ENCODE peak calls at places on chromosomes 1 and 21, in nine cellular contexts. One of them, this sample, is unnamed.

GRCh38 chr1:109882288-109883245 is 28.1 kb upstream of the CSF1 start:
- DNase-seq in RWPE1: no peak
- DNase-seq in AG04450: no peak
- DNase-seq in fibroblast of mammary gland: no peak
- DNase-seq in NCI-H2171: no peak
- DNase-seq in stimulated activated CD4-positive, alpha-beta T cell treated with anti-CD3 and anti-CD28 coated beads, Interleukin-4, amount 100 ng/mL, for 48 hours: no peak
- DNase-seq in AG10803: no peak
- DNase-seq in stimulated activated naive B cell treated with anti-CD40 and anti-IgM and Interleukin-4, amounts not matched to agents 10 μg/mL and 1 μg/mL and 100 μg/mL, for 72 hours: no peak
- DNase-seq in mucosa of descending colon: no peak
- DNase-seq in this sample: no peak

GRCh38 chr1:172838681-172839313 is 179.9 kb downstream of the FASLG start:
- DNase-seq in RWPE1: no peak
- DNase-seq in AG04450: no peak
- DNase-seq in fibroblast of mammary gland: no peak
- DNase-seq in NCI-H2171: no peak
- DNase-seq in stimulated activated CD4-positive, alpha-beta T cell treated with anti-CD3 and anti-CD28 coated beads, Interleukin-4, amount 100 ng/mL, for 48 hours: no peak
- DNase-seq in AG10803: no peak
- DNase-seq in stimulated activated naive B cell treated with anti-CD40 and anti-IgM and Interleukin-4, amounts not matched to agents 10 μg/mL and 1 μg/mL and 100 μg/mL, for 72 hours: no peak
- DNase-seq in mucosa of descending colon: no peak
- DNase-seq in this sample: no peak

GRCh38 chr1:236471653-236472052 is 52.1 kb upstream of the LGALS8 start:
- DNase-seq in RWPE1: no peak
- DNase-seq in AG04450: no peak
- DNase-seq in fibroblast of mammary gland: no peak
- DNase-seq in NCI-H2171: no peak
- DNase-seq in stimulated activated CD4-positive, alpha-beta T cell treated with anti-CD3 and anti-CD28 coated beads, Interleukin-4, amount 100 ng/mL, for 48 hours: no peak
- DNase-seq in AG10803: no peak
- DNase-seq in stimulated activated naive B cell treated with anti-CD40 and anti-IgM and Interleukin-4, amounts not matched to agents 10 μg/mL and 1 μg/mL and 100 μg/mL, for 72 hours: no peak
- DNase-seq in mucosa of descending colon: no peak
- DNase-seq in this sample: no peak

GRCh38 chr1:229756666-229757065 is 130.6 kb downstream of the URB2 start:
- DNase-seq in RWPE1: peak; percentile 72
- DNase-seq in AG04450: no peak
- DNase-seq in fibroblast of mammary gland: peak; percentile 85
- DNase-seq in NCI-H2171: no peak
- DNase-seq in stimulated activated CD4-positive, alpha-beta T cell treated with anti-CD3 and anti-CD28 coated beads, Interleukin-4, amount 100 ng/mL, for 48 hours: no peak
- DNase-seq in AG10803: peak; percentile 79
- DNase-seq in stimulated activated naive B cell treated with anti-CD40 and anti-IgM and Interleukin-4, amounts not matched to agents 10 μg/mL and 1 μg/mL and 100 μg/mL, for 72 hours: no peak
- DNase-seq in mucosa of descending colon: no peak
- DNase-seq in this sample: peak; percentile 71

GRCh38 chr1:67646145-67647035 is 38.6 kb upstream of the GADD45A start:
- DNase-seq in RWPE1: no peak
- DNase-seq in AG04450: no peak
- DNase-seq in fibroblast of mammary gland: peak; percentile 30
- DNase-seq in NCI-H2171: peak; percentile 88
- DNase-seq in stimulated activated CD4-positive, alpha-beta T cell treated with anti-CD3 and anti-CD28 coated beads, Interleukin-4, amount 100 ng/mL, for 48 hours: no peak
- DNase-seq in AG10803: peak; percentile 79
- DNase-seq in stimulated activated naive B cell treated with anti-CD40 and anti-IgM and Interleukin-4, amounts not matched to agents 10 μg/mL and 1 μg/mL and 100 μg/mL, for 72 hours: no peak
- DNase-seq in mucosa of descending colon: no peak
- DNase-seq in this sample: peak; percentile 37

GRCh38 chr1:89873757-89874156 is 52.9 kb downstream of the LRRC8D start:
- DNase-seq in RWPE1: peak; percentile 24
- DNase-seq in AG04450: no peak
- DNase-seq in fibroblast of mammary gland: peak; percentile 60
- DNase-seq in NCI-H2171: no peak
- DNase-seq in stimulated activated CD4-positive, alpha-beta T cell treated with anti-CD3 and anti-CD28 coated beads, Interleukin-4, amount 100 ng/mL, for 48 hours: no peak
- DNase-seq in AG10803: peak; percentile 91
- DNase-seq in stimulated activated naive B cell treated with anti-CD40 and anti-IgM and Interleukin-4, amounts not matched to agents 10 μg/mL and 1 μg/mL and 100 μg/mL, for 72 hours: no peak
- DNase-seq in mucosa of descending colon: no peak
- DNase-seq in this sample: no peak

GRCh38 chr21:16022121-16022520 is 292.3 kb downstream of the USP25 start:
- DNase-seq in RWPE1: no peak
- DNase-seq in AG04450: no peak
- DNase-seq in fibroblast of mammary gland: no peak
- DNase-seq in NCI-H2171: no peak
- DNase-seq in stimulated activated CD4-positive, alpha-beta T cell treated with anti-CD3 and anti-CD28 coated beads, Interleukin-4, amount 100 ng/mL, for 48 hours: no peak
- DNase-seq in AG10803: no peak
- DNase-seq in stimulated activated naive B cell treated with anti-CD40 and anti-IgM and Interleukin-4, amounts not matched to agents 10 μg/mL and 1 μg/mL and 100 μg/mL, for 72 hours: no peak
- DNase-seq in mucosa of descending colon: no peak
- DNase-seq in this sample: no peak

GRCh38 chr1:184854456-184855180 is 100.0 kb upstream of the EDEM3 start:
- DNase-seq in RWPE1: no peak
- DNase-seq in AG04450: peak; percentile 30
- DNase-seq in fibroblast of mammary gland: peak; percentile 69
- DNase-seq in NCI-H2171: peak; percentile 60
- DNase-seq in stimulated activated CD4-positive, alpha-beta T cell treated with anti-CD3 and anti-CD28 coated beads, Interleukin-4, amount 100 ng/mL, for 48 hours: no peak
- DNase-seq in AG10803: peak; percentile 68
- DNase-seq in stimulated activated naive B cell treated with anti-CD40 and anti-IgM and Interleukin-4, amounts not matched to agents 10 μg/mL and 1 μg/mL and 100 μg/mL, for 72 hours: no peak
- DNase-seq in mucosa of descending colon: no peak
- DNase-seq in this sample: peak; percentile 58

GRCh38 chr21:29164330-29164942 is 34.0 kb downstream of the MAP3K7CL start:
- DNase-seq in RWPE1: peak; percentile 55
- DNase-seq in AG04450: no peak
- DNase-seq in fibroblast of mammary gland: peak; percentile 92
- DNase-seq in NCI-H2171: no peak
- DNase-seq in stimulated activated CD4-positive, alpha-beta T cell treated with anti-CD3 and anti-CD28 coated beads, Interleukin-4, amount 100 ng/mL, for 48 hours: no peak
- DNase-seq in AG10803: peak; percentile 81
- DNase-seq in stimulated activated naive B cell treated with anti-CD40 and anti-IgM and Interleukin-4, amounts not matched to agents 10 μg/mL and 1 μg/mL and 100 μg/mL, for 72 hours: no peak
- DNase-seq in mucosa of descending colon: no peak
- DNase-seq in this sample: peak; percentile 67

This sample was measured in HFF-Myc.